ENCODE peak calls at places on chromosomes 2 and 18, in six cellular contexts. One of them, this sample, is unnamed.

GRCh38 chr2:223488814-223489213 is 113.3 kb downstream of the SCG2 start:
- DNase-seq in body of pancreas: peak; percentile 25
- DNase-seq in breast epithelium: no peak
- DNase-seq in stomach: no peak
- DNase-seq in IMR-90: peak; percentile 70
- DNase-seq in ovary: no peak
- DNase-seq in this sample: peak; percentile 43

GRCh38 chr18:31497711-31498449 is at the start of gene DSG2:
- DNase-seq in stomach: peak; percentile 86
- DNase-seq in body of pancreas: peak; percentile 86
- DNase-seq in breast epithelium: peak; percentile 78
- DNase-seq in ovary: peak; percentile 72
- DNase-seq in IMR-90: no peak
- DNase-seq in this sample: peak; percentile 60

GRCh38 chr2:50582164-50582563 is 449.8 kb downstream of the NRXN1 start:
- DNase-seq in breast epithelium: no peak
- DNase-seq in ovary: no peak
- DNase-seq in body of pancreas: peak; percentile 63
- DNase-seq in stomach: no peak
- DNase-seq in IMR-90: no peak
- DNase-seq in this sample: no peak

GRCh38 chr18:65737346-65737745 is 13.5 kb upstream of the CDH7 start:
- DNase-seq in ovary: no peak
- DNase-seq in IMR-90: no peak
- DNase-seq in stomach: no peak
- DNase-seq in breast epithelium: no peak
- DNase-seq in body of pancreas: no peak
- DNase-seq in this sample: no peak

GRCh38 chr2:133666621-133667020 is 98.4 kb upstream of the NCKAP5 start:
- DNase-seq in body of pancreas: no peak
- DNase-seq in IMR-90: peak; percentile 54
- DNase-seq in stomach: no peak
- DNase-seq in ovary: no peak
- DNase-seq in breast epithelium: no peak
- DNase-seq in this sample: no peak

GRCh38 chr18:77165489-77166415 is 33.2 kb upstream of the MBP start:
- DNase-seq in stomach: no peak
- DNase-seq in body of pancreas: no peak
- DNase-seq in breast epithelium: no peak
- DNase-seq in IMR-90: no peak
- DNase-seq in ovary: no peak
- DNase-seq in this sample: no peak

GRCh38 chr2:130380096-130380934 is 24.5 kb downstream of the PTPN18 start:
- DNase-seq in stomach: no peak
- DNase-seq in IMR-90: no peak
- DNase-seq in breast epithelium: no peak
- DNase-seq in body of pancreas: no peak
- DNase-seq in ovary: no peak
- DNase-seq in this sample: peak; percentile 66

GRCh38 chr2:240149943-240150784 is 9.7 kb upstream of the OTOS start:
- DNase-seq in stomach: peak; percentile 32
- DNase-seq in body of pancreas: peak; percentile 42
- DNase-seq in ovary: no peak
- DNase-seq in breast epithelium: no peak
- DNase-seq in IMR-90: peak; percentile 22
- DNase-seq in this sample: peak; percentile 42

GRCh38 chr2:236604971-236605734 is 35.5 kb downstream of the ACKR3 start:
- DNase-seq in body of pancreas: no peak
- DNase-seq in stomach: no peak
- DNase-seq in ovary: no peak
- DNase-seq in breast epithelium: no peak
- DNase-seq in IMR-90: no peak
- DNase-seq in this sample: no peak

GRCh38 chr18:8045890-8046289 is 478.8 kb downstream of the PTPRM start:
- DNase-seq in body of pancreas: no peak
- DNase-seq in IMR-90: no peak
- DNase-seq in stomach: no peak
- DNase-seq in ovary: no peak
- DNase-seq in breast epithelium: no peak
- DNase-seq in this sample: no peak

GRCh38 chr2:70403267-70404053 is 101.6 kb upstream of the FAM136A start:
- DNase-seq in ovary: no peak
- DNase-seq in IMR-90: no peak
- DNase-seq in breast epithelium: no peak
- DNase-seq in stomach: no peak
- DNase-seq in body of pancreas: no peak
- DNase-seq in this sample: no peak

GRCh38 chr2:26347286-26347865 is 787 bp upstream of the ADGRF3 start:
- DNase-seq in breast epithelium: no peak
- DNase-seq in IMR-90: peak; percentile 33
- DNase-seq in stomach: no peak
- DNase-seq in body of pancreas: no peak
- DNase-seq in ovary: no peak
- DNase-seq in this sample: peak; percentile 47

GRCh38 chr2:238439093-238439849 is 12.5 kb downstream of the ASB1 start:
- DNase-seq in ovary: no peak
- DNase-seq in breast epithelium: peak; percentile 38
- DNase-seq in stomach: peak; percentile 61
- DNase-seq in body of pancreas: peak; percentile 36
- DNase-seq in IMR-90: peak; percentile 98
- DNase-seq in this sample: no peak

GRCh38 chr18:7601249-7601620 is 34.1 kb downstream of the PTPRM start:
- DNase-seq in ovary: no peak
- DNase-seq in body of pancreas: no peak
- DNase-seq in breast epithelium: no peak
- DNase-seq in IMR-90: peak; percentile 63
- DNase-seq in stomach: no peak
- DNase-seq in this sample: peak; percentile 75

GRCh38 chr18:12278153-12278764 is 24.1 kb downstream of the CIDEA start:
- DNase-seq in IMR-90: peak; percentile 13
- DNase-seq in ovary: no peak
- DNase-seq in stomach: no peak
- DNase-seq in breast epithelium: peak; percentile 53
- DNase-seq in body of pancreas: no peak
- DNase-seq in this sample: no peak

GRCh38 chr2:12083081-12083569 is 336.7 kb downstream of the LPIN1 start:
- DNase-seq in body of pancreas: no peak
- DNase-seq in IMR-90: no peak
- DNase-seq in ovary: no peak
- DNase-seq in stomach: no peak
- DNase-seq in breast epithelium: no peak
- DNase-seq in this sample: no peak

GRCh38 chr2:138630164-138630563 is 128.6 kb downstream of the SPOPL start:
- DNase-seq in breast epithelium: no peak
- DNase-seq in ovary: no peak
- DNase-seq in body of pancreas: no peak
- DNase-seq in stomach: no peak
- DNase-seq in IMR-90: no peak
- DNase-seq in this sample: no peak

GRCh38 chr2:43217228-43218220 is 8.9 kb downstream of the ZFP36L2 start:
- DNase-seq in breast epithelium: no peak
- DNase-seq in IMR-90: no peak
- DNase-seq in ovary: peak; percentile 48
- DNase-seq in stomach: no peak
- DNase-seq in body of pancreas: peak; percentile 39
- DNase-seq in this sample: peak; percentile 68

GRCh38 chr2:27322301-27322765 is 564 bp downstream of the MPV17 start:
- DNase-seq in ovary: no peak
- DNase-seq in IMR-90: peak; percentile 8
- DNase-seq in body of pancreas: peak; percentile 32
- DNase-seq in stomach: no peak
- DNase-seq in breast epithelium: no peak
- DNase-seq in this sample: peak; percentile 62

GRCh38 chr2:237449193-237449797 is 35.3 kb upstream of the COL6A3 start:
- DNase-seq in body of pancreas: peak; percentile 44
- DNase-seq in stomach: no peak
- DNase-seq in ovary: peak; percentile 48
- DNase-seq in breast epithelium: no peak
- DNase-seq in IMR-90: peak; percentile 48
- DNase-seq in this sample: no peak

GRCh38 chr2:126239560-126239959 is 416.4 kb upstream of the GYPC start:
- DNase-seq in IMR-90: no peak
- DNase-seq in breast epithelium: no peak
- DNase-seq in ovary: no peak
- DNase-seq in stomach: no peak
- DNase-seq in body of pancreas: no peak
- DNase-seq in this sample: no peak
- TF ChIP-seq CTCF in IMR-90: no peak
- TF ChIP-seq CTCF in breast epithelium: no peak
- TF ChIP-seq CTCF in ovary: no peak
- TF ChIP-seq CTCF in stomach: no peak
- TF ChIP-seq CTCF in body of pancreas: no peak
- TF ChIP-seq CTCF in this sample: no peak

GRCh38 chr2:218383892-218384519 is 1.9 kb downstream of the SLC11A1 start:
- DNase-seq in breast epithelium: no peak
- DNase-seq in stomach: no peak
- DNase-seq in body of pancreas: no peak
- DNase-seq in IMR-90: no peak
- DNase-seq in ovary: peak; percentile 21
- DNase-seq in this sample: peak; percentile 55

GRCh38 chr2:218378053-218378452 is 4.0 kb upstream of the SLC11A1 start:
- DNase-seq in ovary: no peak
- DNase-seq in IMR-90: no peak
- DNase-seq in stomach: no peak
- DNase-seq in breast epithelium: no peak
- DNase-seq in body of pancreas: no peak
- DNase-seq in this sample: peak; percentile 42

GRCh38 chr2:218382785-218383184 is 712 bp downstream of the SLC11A1 start:
- DNase-seq in breast epithelium: no peak
- DNase-seq in stomach: no peak
- DNase-seq in ovary: no peak
- DNase-seq in IMR-90: no peak
- DNase-seq in body of pancreas: no peak
- DNase-seq in this sample: no peak

GRCh38 chr2:218384975-218385374 is 2.9 kb downstream of the SLC11A1 start:
- DNase-seq in body of pancreas: no peak
- DNase-seq in breast epithelium: no peak
- DNase-seq in ovary: peak; percentile 16
- DNase-seq in stomach: no peak
- DNase-seq in IMR-90: no peak
- DNase-seq in this sample: no peak

GRCh38 chr2:218381916-218382366 is at the start of gene SLC11A1:
- DNase-seq in IMR-90: no peak
- DNase-seq in breast epithelium: no peak
- DNase-seq in ovary: peak; percentile 21
- DNase-seq in body of pancreas: no peak
- DNase-seq in stomach: peak; percentile 50
- DNase-seq in this sample: no peak
- TF ChIP-seq POLR2A in IMR-90: no peak
- TF ChIP-seq POLR2A in breast epithelium: no peak
- TF ChIP-seq POLR2A in ovary: peak; percentile 7
- TF ChIP-seq POLR2A in body of pancreas: no peak
- TF ChIP-seq POLR2A in stomach: peak; percentile 13
- TF ChIP-seq POLR2A in this sample: no peak

GRCh38 chr2:64769392-64770044 is 115.8 kb upstream of the SERTAD2 start:
- DNase-seq in IMR-90: no peak
- DNase-seq in stomach: no peak
- DNase-seq in body of pancreas: no peak
- DNase-seq in ovary: no peak
- DNase-seq in breast epithelium: no peak
- DNase-seq in this sample: no peak

GRCh38 chr2:64766841-64767669 is 113.3 kb upstream of the SERTAD2 start:
- DNase-seq in stomach: no peak
- DNase-seq in breast epithelium: no peak
- DNase-seq in ovary: no peak
- DNase-seq in body of pancreas: no peak
- DNase-seq in IMR-90: peak; percentile 53
- DNase-seq in this sample: peak; percentile 54

GRCh38 chr2:64768426-64769033 is 114.8 kb upstream of the SERTAD2 start:
- DNase-seq in breast epithelium: no peak
- DNase-seq in IMR-90: no peak
- DNase-seq in ovary: no peak
- DNase-seq in body of pancreas: no peak
- DNase-seq in stomach: no peak
- DNase-seq in this sample: no peak

GRCh38 chr2:64770137-64770780 is 116.5 kb upstream of the SERTAD2 start:
- DNase-seq in stomach: no peak
- DNase-seq in ovary: no peak
- DNase-seq in breast epithelium: no peak
- DNase-seq in IMR-90: peak; percentile 79
- DNase-seq in body of pancreas: no peak
- DNase-seq in this sample: no peak

DNA sequence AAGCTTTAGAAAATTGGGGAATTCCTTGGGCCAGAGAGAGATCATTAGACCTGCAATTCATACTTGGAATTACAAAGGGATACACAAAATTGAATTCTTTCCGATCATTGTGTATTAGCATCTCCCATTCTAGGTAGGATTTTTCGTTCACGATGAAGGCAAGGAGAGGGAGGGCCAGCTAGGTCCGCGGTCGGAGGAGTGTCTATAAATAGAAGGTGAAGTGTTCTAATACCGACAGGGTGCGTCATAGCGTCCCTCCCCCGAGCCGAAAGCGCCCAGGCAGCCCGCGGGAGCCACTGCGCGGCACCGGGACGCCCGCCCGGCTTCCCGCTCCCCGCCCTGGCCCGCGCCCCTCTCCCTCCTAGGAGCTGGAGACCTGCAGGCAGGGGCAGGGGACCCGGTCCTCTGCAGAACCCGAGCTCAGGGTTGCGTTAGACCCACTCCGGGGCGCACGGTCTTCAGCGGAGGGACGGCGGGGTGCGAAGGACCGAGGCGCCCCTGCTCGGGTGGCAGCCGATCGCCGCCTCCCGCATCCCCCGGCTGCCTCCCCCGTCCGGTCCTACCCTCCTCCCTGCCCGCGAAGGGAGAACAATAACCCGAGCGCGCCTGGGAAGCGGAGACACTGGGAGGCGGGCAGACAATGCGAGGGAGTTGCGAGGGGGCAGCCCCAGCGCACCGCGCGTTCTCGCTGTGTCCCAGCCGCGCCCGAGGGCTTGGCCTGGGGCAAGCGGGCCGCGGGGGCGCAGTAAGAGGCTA is 114.1 kb upstream of the SERTAD2 start:
- DNase-seq in IMR-90: peak; percentile 89
- DNase-seq in body of pancreas: peak; percentile 91
- DNase-seq in ovary: peak; percentile 93
- DNase-seq in breast epithelium: peak; percentile 90
- DNase-seq in stomach: peak; percentile 90
- DNase-seq in this sample: peak; percentile 92
- TF ChIP-seq CTCF in IMR-90: no peak
- TF ChIP-seq CTCF in body of pancreas: peak; percentile 1
- TF ChIP-seq CTCF in ovary: no peak
- TF ChIP-seq CTCF in breast epithelium: no peak
- TF ChIP-seq CTCF in stomach: no peak
- TF ChIP-seq CTCF in this sample: no peak

GRCh38 chr2:173898178-173898668 is 67.0 kb downstream of the SP3 start:
- DNase-seq in breast epithelium: no peak
- DNase-seq in ovary: no peak
- DNase-seq in body of pancreas: no peak
- DNase-seq in stomach: no peak
- DNase-seq in IMR-90: no peak
- DNase-seq in this sample: peak; percentile 54

GRCh38 chr2:173906626-173907025 is 58.5 kb downstream of the SP3 start:
- DNase-seq in ovary: no peak
- DNase-seq in IMR-90: no peak
- DNase-seq in stomach: no peak
- DNase-seq in breast epithelium: no peak
- DNase-seq in body of pancreas: no peak
- DNase-seq in this sample: no peak

GRCh38 chr2:173898996-173899395 is 66.2 kb downstream of the SP3 start:
- DNase-seq in body of pancreas: no peak
- DNase-seq in breast epithelium: no peak
- DNase-seq in ovary: no peak
- DNase-seq in IMR-90: no peak
- DNase-seq in stomach: no peak
- DNase-seq in this sample: no peak

GRCh38 chr2:173903611-173904394 is 61.4 kb downstream of the SP3 start:
- DNase-seq in breast epithelium: no peak
- DNase-seq in ovary: no peak
- DNase-seq in body of pancreas: no peak
- DNase-seq in stomach: no peak
- DNase-seq in IMR-90: peak; percentile 61
- DNase-seq in this sample: peak; percentile 9
- TF ChIP-seq POLR2A in breast epithelium: no peak
- TF ChIP-seq POLR2A in ovary: no peak
- TF ChIP-seq POLR2A in body of pancreas: no peak
- TF ChIP-seq POLR2A in stomach: no peak
- TF ChIP-seq POLR2A in IMR-90: no peak
- TF ChIP-seq POLR2A in this sample: no peak

This sample was measured in NB4.